ENCODE peak calls at places on chromosomes 1 and 21, in seven cellular contexts. T, R, M, N, V, U and Z are unnamed samples.

GRCh38 chr1:88683516-88683847 is 591 bp upstream of the PKN2 start:
- DNase-seq in T (no peak), R (no peak), M (no peak), N (peak), V (no peak), U (no peak), Z (peak)

GRCh38 chr1:202199141-202199889 is 5.7 kb downstream of the LGR6 start:
- DNase-seq in T (no peak), R (no peak), M (no peak), N (no peak), V (no peak), U (no peak), Z (no peak)

GRCh38 chr1:2258996-2259395 is 30.9 kb downstream of the SKI start:
- DNase-seq in T (no peak), R (no peak), M (peak), N (no peak), V (no peak), U (no peak), Z (no peak)

GRCh38 chr1:50272923-50273322 is 150.3 kb downstream of the DMRTA2 start:
- DNase-seq in T (no peak), R (no peak), M (no peak), N (no peak), V (no peak), U (no peak), Z (no peak)

GRCh38 chr1:11272842-11273594 is at the start of gene UBIAD1:
- DNase-seq in T (peak), R (peak), M (peak), N (peak), V (peak), U (peak), Z (peak)

GRCh38 chr1:48931571-48932251 is 155.0 kb upstream of the BEND5 start:
- DNase-seq in T (no peak), R (no peak), M (no peak), N (no peak), V (peak), U (no peak), Z (no peak)

GRCh38 chr1:33863779-33864178 is at the start of gene HMGB4:
- DNase-seq in T (no peak), R (no peak), M (no peak), N (no peak), V (no peak), U (no peak), Z (no peak)

GRCh38 chr1:241235236-241235897 is 121.6 kb downstream of the RGS7 start:
- DNase-seq in T (no peak), R (no peak), M (no peak), N (no peak), V (no peak), U (no peak), Z (no peak)

GRCh38 chr1:97008226-97008625 is 286.6 kb downstream of the PTBP2 start:
- DNase-seq in T (no peak), R (no peak), M (no peak), N (no peak), V (no peak), U (no peak), Z (no peak)

GRCh38 chr21:36989699-36990507 is 16.6 kb upstream of the RIPPLY3 start:
- DNase-seq in T (peak), R (peak), M (peak), N (peak), V (peak), U (peak), Z (peak)

GRCh38 chr1:43946244-43947060 is at the start of gene IPO13:
- DNase-seq in T (peak), R (peak), M (peak), N (peak), V (peak), U (peak), Z (peak)

GRCh38 chr1:43947061-43947889 is 525 bp downstream of the IPO13 start:
- DNase-seq in T (no peak), R (no peak), M (no peak), N (no peak), V (no peak), U (no peak), Z (no peak)

GRCh38 chr1:43949663-43950062 is 2.9 kb downstream of the IPO13 start:
- DNase-seq in T (no peak), R (no peak), M (no peak), N (no peak), V (no peak), U (no peak), Z (no peak)

GRCh38 chr1:43945898-43946243 is 879 bp upstream of the IPO13 start:
- DNase-seq in T (no peak), R (no peak), M (no peak), N (no peak), V (no peak), U (no peak), Z (no peak)

DNA sequence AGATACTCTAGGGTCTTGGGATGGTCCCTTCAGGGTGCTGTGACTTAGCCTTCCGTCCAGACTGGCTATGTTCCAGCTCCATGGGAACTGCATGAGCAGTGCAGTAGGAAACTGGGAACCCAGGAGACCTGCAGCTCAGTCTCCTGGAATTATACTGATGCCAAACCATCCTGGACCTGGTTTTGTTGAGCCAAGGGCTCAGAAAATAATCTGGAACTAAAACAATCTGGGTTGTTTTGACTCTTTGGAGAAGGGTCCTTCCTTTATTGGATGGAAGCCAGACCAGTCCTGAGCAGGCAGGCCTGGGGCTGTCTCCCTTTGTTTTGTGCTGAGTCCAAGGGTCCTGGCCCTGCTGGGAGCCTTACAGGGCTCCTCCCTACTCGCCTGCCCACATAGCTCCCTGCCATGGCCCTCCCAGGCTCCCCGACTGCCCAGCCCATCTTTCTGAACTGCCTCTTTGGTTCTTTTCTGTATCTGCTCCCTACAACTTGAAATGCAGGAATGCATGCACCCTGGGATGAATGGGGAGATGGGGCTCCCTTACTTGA is 1.2 kb downstream of the IPO13 start:
- DNase-seq in T (no peak), R (no peak), M (no peak), N (no peak), V (no peak), U (no peak), Z (no peak)
- TF ChIP-seq CTCF in T (no peak), R (no peak), M (no peak), N (no peak), V (no peak), U (no peak), Z (no peak)

DNA sequence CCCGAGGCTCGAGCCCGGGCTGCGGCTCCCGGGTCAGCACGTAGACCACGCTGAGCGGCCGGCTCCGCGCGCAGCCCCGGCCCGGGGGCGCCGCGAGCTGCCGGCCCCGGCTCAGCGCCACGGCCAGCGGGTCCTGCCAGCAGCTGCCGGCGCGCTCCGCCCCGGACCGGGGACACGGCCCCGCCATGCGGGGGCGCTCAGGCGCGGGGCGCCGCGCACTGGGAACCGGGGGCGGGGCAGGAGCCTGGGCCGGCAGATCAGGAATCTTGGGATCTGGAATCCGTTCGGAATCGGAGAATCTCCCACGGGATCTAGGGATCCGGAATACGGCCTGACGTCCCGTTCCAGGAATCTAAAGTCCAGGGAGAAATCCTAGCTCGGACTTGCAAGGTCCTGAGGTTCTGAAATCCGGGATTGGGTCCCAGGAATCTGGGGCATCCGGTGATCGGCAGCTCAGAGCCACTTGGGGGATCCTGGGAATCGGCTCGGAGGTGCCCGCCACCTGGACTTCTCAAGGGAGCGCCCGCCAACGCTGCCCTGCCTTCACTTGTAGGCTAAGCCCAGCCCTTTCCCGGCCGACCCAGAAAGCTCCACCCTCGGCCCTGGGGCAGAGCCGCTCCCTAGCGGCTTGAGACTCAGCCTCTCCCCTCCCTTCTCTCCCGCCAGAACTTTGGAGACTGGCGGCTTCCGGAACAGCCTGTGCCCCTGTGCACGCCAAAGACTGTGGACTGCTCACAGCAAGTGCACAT is at the start of gene MAP3K6:
- DNase-seq in T (peak), R (peak), M (peak), N (peak), V (peak), U (no peak), Z (peak)
- TF ChIP-seq CTCF in T (no peak), R (peak), M (peak), N (no peak), V (peak), U (peak), Z (peak)

GRCh38 chr1:37946703-37947360 is at the start of gene INPP5B:
- DNase-seq in T (peak), R (peak), M (peak), N (peak), V (peak), U (peak), Z (peak)
- TF ChIP-seq CTCF in T (no peak), R (no peak), M (no peak), N (no peak), V (no peak), U (no peak), Z (no peak)

GRCh38 chr1:26234644-26235384 is 814 bp downstream of the CEP85 start:
- DNase-seq in T (no peak), R (no peak), M (no peak), N (no peak), V (peak), U (no peak), Z (peak)
- TF ChIP-seq CTCF in T (no peak), R (peak), M (no peak), N (no peak), V (no peak), U (peak), Z (peak)

DNA sequence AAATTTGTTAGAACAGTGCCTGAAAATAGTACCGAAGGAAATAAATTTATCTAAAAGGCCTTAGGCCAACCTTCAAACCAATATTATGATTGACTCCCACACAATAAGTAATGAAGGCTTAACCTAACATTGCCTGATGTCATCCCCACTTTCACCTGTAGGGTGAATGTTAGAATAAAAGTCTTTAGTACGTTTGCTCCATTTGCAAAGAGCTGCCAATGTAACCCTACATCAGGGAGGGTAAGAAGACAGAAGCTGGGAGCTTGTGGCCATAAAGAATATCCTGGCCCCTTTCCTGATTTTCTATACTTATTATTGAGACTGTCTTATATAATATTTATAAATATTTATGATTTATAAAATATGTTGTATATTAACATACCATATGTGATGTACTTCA is 661.8 kb upstream of the CXADR start:
- DNase-seq in T (no peak), R (no peak), M (no peak), N (no peak), V (no peak), U (no peak), Z (no peak)
- TF ChIP-seq CTCF in T (no peak), R (peak), M (no peak), N (no peak), V (no peak), U (no peak), Z (no peak)

GRCh38 chr1:210027994-210028393 is 90.0 kb downstream of the SYT14 start:
- DNase-seq in T (no peak), R (no peak), M (no peak), N (no peak), V (no peak), U (no peak), Z (no peak)

GRCh38 chr1:210024282-210024681 is 86.3 kb downstream of the SYT14 start:
- DNase-seq in T (no peak), R (no peak), M (no peak), N (no peak), V (no peak), U (no peak), Z (no peak)

GRCh38 chr1:210025870-210026269 is 87.9 kb downstream of the SYT14 start:
- DNase-seq in T (no peak), R (no peak), M (no peak), N (no peak), V (no peak), U (no peak), Z (no peak)

GRCh38 chr1:210022044-210022443 is 84.0 kb downstream of the SYT14 start:
- DNase-seq in T (no peak), R (no peak), M (no peak), N (no peak), V (no peak), U (no peak), Z (no peak)

GRCh38 chr1:210024996-210025395 is 87.0 kb downstream of the SYT14 start:
- DNase-seq in T (no peak), R (peak), M (no peak), N (no peak), V (no peak), U (no peak), Z (no peak)
- TF ChIP-seq CTCF in T (no peak), R (peak), M (no peak), N (no peak), V (no peak), U (no peak), Z (no peak)

GRCh38 chr1:86687595-86687994 is 16.8 kb upstream of the SH3GLB1 start:
- DNase-seq in T (no peak), R (no peak), M (peak), N (no peak), V (no peak), U (no peak), Z (no peak)
- TF ChIP-seq CTCF in T (no peak), R (no peak), M (peak), N (no peak), V (peak), U (no peak), Z (no peak)

GRCh38 chr21:35696644-35697043 is 363.7 kb downstream of the SETD4 start:
- DNase-seq in T (no peak), R (no peak), M (no peak), N (no peak), V (no peak), U (no peak), Z (no peak)
- TF ChIP-seq CTCF in T (no peak), R (no peak), M (no peak), N (no peak), V (no peak), U (no peak), Z (no peak)